ENCODE peak calls at places on chromosome 5, in ten cellular contexts. I is frontal cortex; H is lower leg skin; J is aorta; P is IMR-90; M is activated CD4-positive, alpha-beta T cell treated with anti-CD3 and anti-CD28 coated beads, Interleukin-2, amount 10 ng/mL, durations not matched to agents 24 days and 14 days; D is DMS 273 treated with DMSO at 0.1 percent for 48 hours; S is psoas muscle; C is activated T-cell treated with anti-CD3 and anti-CD28 coated beads, Interleukin-2, amount 50 U/mL, for 72 hours; R is NCI-H1092. U is an unnamed sample.

GRCh38 chr5:122756263-122756911 is 18.5 kb upstream of the SNX2 start:
- DNase-seq in R (no peak), S (no peak), H (no peak), J (no peak), D (no peak), P (peak; percentile 80), I (no peak), C (peak; percentile 12), M (no peak), U (no peak)

GRCh38 chr5:59124983-59125960 is 542.4 kb downstream of the RAB3C start:
- DNase-seq in P (peak; percentile 37), M (peak; percentile 78), C (peak; percentile 34), J (no peak), S (no peak), I (no peak), H (no peak), D (no peak), R (peak; percentile 6), U (peak; percentile 24)

GRCh38 chr5:19975795-19976194 is 12.2 kb downstream of the CDH18 start:
- DNase-seq in S (no peak), D (no peak), M (no peak), P (no peak), H (no peak), C (no peak), I (no peak), J (no peak), R (no peak), U (no peak)

GRCh38 chr5:151742870-151743294 is 15.5 kb downstream of the ATOX1 start:
- DNase-seq in R (no peak), C (no peak), H (no peak), P (peak; percentile 74), J (no peak), D (peak; percentile 2), M (no peak), I (no peak), S (peak; percentile 59), U (peak; percentile 39)

GRCh38 chr5:103402861-103403260 is 144.3 kb downstream of the MACIR start:
- DNase-seq in C (no peak), I (no peak), H (no peak), J (no peak), P (no peak), M (no peak), S (no peak), R (peak; percentile 7), D (no peak), U (no peak)

GRCh38 chr5:9380108-9380507 is 165.8 kb downstream of the SEMA5A start:
- DNase-seq in J (no peak), M (no peak), D (no peak), S (no peak), H (no peak), P (peak; percentile 16), I (no peak), R (no peak), C (no peak), U (no peak)

GRCh38 chr5:107321906-107322305 is 348.8 kb downstream of the EFNA5 start:
- DNase-seq in M (no peak), C (no peak), H (no peak), P (no peak), R (no peak), J (no peak), D (no peak), I (no peak), S (no peak), U (no peak)

GRCh38 chr5:39203951-39204350 is 15.4 kb downstream of the FYB1 start:
- DNase-seq in R (no peak), P (no peak), C (no peak), I (no peak), S (no peak), H (no peak), D (no peak), J (no peak), M (peak; percentile 70), U (no peak)

GRCh38 chr5:158382473-158382872 is 523.5 kb upstream of the CLINT1 start:
- DNase-seq in P (peak; percentile 97), D (peak; percentile 5), M (peak; percentile 68), R (no peak), H (peak; percentile 94), C (peak; percentile 59), I (no peak), S (peak; percentile 70), J (peak; percentile 83), U (peak; percentile 78)

GRCh38 chr5:138955013-138955660 is 80.0 kb upstream of the LRRTM2 start:
- DNase-seq in C (no peak), H (no peak), R (peak; percentile 82), S (peak; percentile 73), M (no peak), J (no peak), D (no peak), I (no peak), P (peak; percentile 22), U (no peak)

U was measured in left cardiac atrium.